ENCODE peak calls at places on chromosomes 16 and 17, in four cellular contexts. D, F, V and Y are unnamed samples.

GRCh38 chr16:11670171-11671131 is 2.2 kb downstream of the SNN start:
- DNase-seq in D (no peak), F (peak), V (no peak), Y (no peak)

GRCh38 chr16:12245088-12245922 is 268.8 kb downstream of the SNX29 start:
- DNase-seq in D (no peak), F (no peak), V (no peak), Y (no peak)

GRCh38 chr17:17983776-17984175 is 11.1 kb downstream of the DRC3 start:
- DNase-seq in D (no peak), F (no peak), V (no peak), Y (no peak)

GRCh38 chr16:89119161-89119621 is 25.5 kb downstream of the ACSF3 start:
- DNase-seq in D (no peak), F (no peak), V (no peak), Y (no peak)

GRCh38 chr16:3823427-3823826 is 57.1 kb downstream of the CREBBP start:
- DNase-seq in D (no peak), F (no peak), V (no peak), Y (no peak)

GRCh38 chr16:55835578-55835977 is 2.7 kb upstream of the CES1 start:
- DNase-seq in D (no peak), F (no peak), V (no peak), Y (no peak)

GRCh38 chr17:51259574-51260236 is at the start of gene MBTD1:
- DNase-seq in D (peak), F (no peak), V (peak), Y (peak)

GRCh38 chr17:72976971-72977767 is 115.3 kb downstream of the SLC39A11 start:
- DNase-seq in D (no peak), F (peak), V (peak), Y (no peak)

GRCh38 chr16:50059669-50060068 is 6.1 kb upstream of the HEATR3 start:
- DNase-seq in D (no peak), F (no peak), V (no peak), Y (no peak)

GRCh38 chr16:5035909-5036227 is 2.1 kb upstream of the NAGPA start:
- DNase-seq in D (no peak), F (no peak), V (no peak), Y (no peak)
- H3K27ac ChIP-seq in D (peak), F (no peak), V (no peak), Y (no peak)

DNA sequence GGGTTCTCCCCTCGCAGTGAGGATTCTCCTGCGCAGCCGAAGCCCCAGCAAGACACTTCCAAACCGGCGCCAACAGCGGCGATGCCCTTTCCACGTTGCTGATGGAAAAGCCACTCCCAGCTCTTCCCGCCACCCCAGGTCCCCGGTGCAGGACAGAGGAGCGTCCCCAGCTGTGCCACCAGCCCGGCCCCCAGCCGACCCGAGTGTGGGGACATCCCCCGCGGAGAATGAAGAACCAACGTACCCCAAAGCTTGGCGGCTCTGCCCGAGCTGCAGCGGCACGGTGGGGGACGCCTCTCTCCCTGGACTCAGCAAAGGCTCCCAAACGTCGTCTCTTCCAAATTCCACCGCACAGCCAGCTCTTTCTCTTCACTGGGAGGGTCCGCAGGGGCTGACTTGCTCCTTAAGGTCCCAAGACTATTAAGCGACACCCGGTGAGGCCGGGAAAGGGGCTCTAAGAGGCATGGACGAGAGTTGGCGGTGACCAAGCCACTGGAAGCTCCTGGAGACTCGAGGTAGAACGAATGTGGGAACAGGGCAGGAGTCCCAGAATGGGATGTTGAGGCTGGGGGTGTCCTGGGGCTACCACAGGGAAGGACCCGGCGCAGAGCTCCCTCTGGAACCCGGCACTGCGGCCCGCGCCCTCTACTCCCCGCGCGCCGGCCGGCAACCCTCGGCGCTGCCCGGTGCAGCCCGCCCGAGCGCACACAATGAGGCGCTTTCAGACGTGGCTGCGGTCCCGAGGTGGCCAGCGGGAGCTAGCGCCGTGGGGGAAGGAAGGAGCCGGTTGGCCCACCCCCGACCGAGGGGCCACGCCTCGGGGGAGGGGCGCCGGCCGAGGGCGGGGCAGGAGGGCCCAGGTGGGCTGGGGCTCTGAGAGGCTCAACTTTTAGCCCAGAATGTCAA is at the start of gene CHST6:
- DNase-seq in D (peak), F (no peak), V (peak), Y (peak)
- TF ChIP-seq CREB1 in D (no peak), F (peak), V (no peak), Y (peak)

GRCh38 chr17:6455321-6455705 is 11.1 kb downstream of the PIMREG start:
- DNase-seq in D (peak), F (no peak), V (no peak), Y (peak)

GRCh38 chr17:6450926-6451717 is 6.9 kb downstream of the PIMREG start:
- DNase-seq in D (peak), F (no peak), V (peak), Y (no peak)

GRCh38 chr17:6454495-6455320 is 10.5 kb downstream of the PIMREG start:
- DNase-seq in D (peak), F (no peak), V (no peak), Y (no peak)

GRCh38 chr17:6452471-6453266 is 8.4 kb downstream of the PIMREG start:
- DNase-seq in D (peak), F (no peak), V (no peak), Y (no peak)

GRCh38 chr17:6453279-6454024 is 9.2 kb downstream of the PIMREG start:
- DNase-seq in D (no peak), F (no peak), V (no peak), Y (no peak)
- H3K27ac ChIP-seq in D (peak), F (no peak), V (no peak), Y (no peak)

GRCh38 chr17:21295036-21295952 is 10.8 kb downstream of the MAP2K3 start:
- DNase-seq in D (no peak), F (no peak), V (no peak), Y (no peak)
- TF ChIP-seq CREB1 in D (no peak), F (no peak), V (no peak), Y (no peak)

GRCh38 chr17:79054200-79054599 is 20.4 kb upstream of the ENGASE start:
- DNase-seq in D (no peak), F (no peak), V (no peak), Y (no peak)

GRCh38 chr17:79051306-79051705 is 23.3 kb upstream of the ENGASE start:
- DNase-seq in D (no peak), F (no peak), V (no peak), Y (no peak)

GRCh38 chr17:79053251-79053925 is 21.2 kb upstream of the ENGASE start:
- DNase-seq in D (no peak), F (no peak), V (no peak), Y (no peak)

GRCh38 chr17:79050591-79050990 is 24.0 kb upstream of the ENGASE start:
- DNase-seq in D (no peak), F (no peak), V (no peak), Y (no peak)

DNA sequence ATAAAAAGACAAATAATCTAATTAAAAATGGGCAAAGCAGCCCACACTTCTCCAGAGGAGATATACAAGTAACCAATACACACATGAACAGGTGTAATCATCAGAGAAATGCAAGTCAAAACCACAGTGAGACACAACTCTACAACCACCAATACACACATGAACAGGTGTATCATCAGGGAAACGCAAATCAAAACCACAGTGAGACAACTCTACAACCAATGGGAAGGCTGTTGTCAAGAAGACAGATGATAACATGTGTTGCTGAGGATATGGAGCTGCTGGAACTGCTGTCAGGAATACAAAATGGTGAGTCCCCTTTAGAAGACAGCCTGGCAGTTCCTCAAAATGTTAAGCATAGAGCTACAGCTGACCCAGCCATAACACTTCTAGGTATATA is 22.5 kb upstream of the ENGASE start:
- DNase-seq in D (no peak), F (no peak), V (no peak), Y (no peak)
- H3K27ac ChIP-seq in D (no peak), F (no peak), V (no peak), Y (no peak)

DNA sequence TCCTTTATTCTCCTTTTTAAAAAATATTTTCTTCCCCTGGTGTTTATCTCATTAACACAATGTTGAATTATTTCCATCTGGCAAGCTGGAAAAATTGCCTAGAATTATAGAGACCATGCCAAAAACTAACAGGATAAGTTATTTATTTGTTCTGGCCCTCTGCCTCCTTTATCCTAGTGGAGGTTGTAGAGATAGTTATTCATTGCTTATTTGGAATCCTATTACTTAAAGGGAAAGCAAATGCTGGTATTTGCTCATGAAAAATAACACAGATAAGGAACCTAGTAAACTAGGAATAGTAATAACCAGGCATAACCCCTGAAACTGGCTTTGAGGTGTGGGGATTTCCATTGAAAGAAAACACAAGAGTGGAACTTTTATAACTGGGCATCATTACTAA is 684.8 kb upstream of the KIF2B start:
- DNase-seq in D (no peak), F (no peak), V (no peak), Y (no peak)
- TF ChIP-seq CREB1 in D (no peak), F (no peak), V (no peak), Y (no peak)

GRCh38 chr16:86669285-86669805 is 91.0 kb downstream of the FOXL1 start:
- DNase-seq in D (no peak), F (no peak), V (no peak), Y (no peak)

GRCh38 chr16:86665319-86665675 is 86.9 kb downstream of the FOXL1 start:
- DNase-seq in D (no peak), F (peak), V (no peak), Y (no peak)

GRCh38 chr16:86668136-86668535 is 89.8 kb downstream of the FOXL1 start:
- DNase-seq in D (peak), F (no peak), V (no peak), Y (no peak)

GRCh38 chr16:86665929-86666328 is 87.6 kb downstream of the FOXL1 start:
- DNase-seq in D (no peak), F (no peak), V (no peak), Y (no peak)

DNA sequence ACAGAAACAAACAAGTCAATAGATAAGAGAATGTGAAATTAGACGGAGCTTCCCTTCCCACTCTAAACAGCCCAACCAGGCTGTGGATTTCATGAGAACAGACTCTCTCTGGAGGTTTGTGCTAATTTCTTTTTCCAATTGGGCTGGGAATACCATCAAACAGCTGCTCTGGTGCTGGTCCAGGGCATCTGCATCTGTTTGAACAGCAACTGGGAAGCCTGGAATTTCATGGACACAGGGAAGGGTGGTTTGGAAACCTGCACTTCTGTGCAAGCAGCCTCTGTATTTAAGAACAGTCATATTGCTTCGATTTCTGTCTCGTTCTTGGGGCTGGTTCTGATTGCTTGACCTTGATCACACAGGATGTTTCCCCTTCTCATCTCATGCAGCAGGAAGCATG is 88.7 kb downstream of the FOXL1 start:
- DNase-seq in D (no peak), F (no peak), V (no peak), Y (no peak)
- H3K27ac ChIP-seq in D (no peak), F (no peak), V (no peak), Y (no peak)

GRCh38 chr16:54374136-54374535 is 87.5 kb upstream of the IRX3 start:
- DNase-seq in D (no peak), F (no peak), V (no peak), Y (no peak)
- TF ChIP-seq CREB1 in D (no peak), F (no peak), V (no peak), Y (no peak)

GRCh38 chr17:81405382-81406005 is 10.2 kb downstream of the BAHCC1 start:
- DNase-seq in D (no peak), F (no peak), V (no peak), Y (no peak)
- H3K27ac ChIP-seq in D (no peak), F (no peak), V (no peak), Y (no peak)